ENCODE peak calls at places on chromosome 20, in six cellular contexts. N is left ventricle myocardium inferior, F is glutamatergic neuron, B is neural crest cell, K is fibroblast of mammary gland, W is AG09309. P is an unnamed sample.

GRCh38 chr20:46520976-46521579 is 7.7 kb upstream of the ZNF334 start:
- DNase-seq in N (no peak), F (peak), B (peak), K (peak), W (peak), P (peak)

GRCh38 chr20:38270869-38271608 is 10.5 kb upstream of the KIAA1755 start:
- DNase-seq in N (peak), F (no peak), B (no peak), K (peak), W (peak), P (no peak)

GRCh38 chr20:47950103-47950502 is 164.8 kb upstream of the SULF2 start:
- DNase-seq in N (no peak), F (no peak), B (no peak), K (peak), W (no peak), P (no peak)

GRCh38 chr20:3080939-3081388 is 3.6 kb downstream of the AVP start:
- DNase-seq in N (peak), F (no peak), B (no peak), K (peak), W (no peak), P (no peak)

GRCh38 chr20:14481863-14482262 is 144.5 kb upstream of the FLRT3 start:
- DNase-seq in N (no peak), F (no peak), B (no peak), K (peak), W (peak), P (no peak)

GRCh38 chr20:4805663-4806449 is 84.1 kb downstream of the PRND start:
- DNase-seq in N (no peak), F (no peak), B (no peak), K (no peak), W (no peak), P (no peak)

GRCh38 chr20:53040678-53041674 is 68.8 kb downstream of the TSHZ2 start:
- DNase-seq in N (no peak), F (no peak), B (no peak), K (peak), W (no peak), P (no peak)

GRCh38 chr20:62632575-62632974 is 9.7 kb upstream of the SLCO4A1 start:
- DNase-seq in N (no peak), F (no peak), B (no peak), K (no peak), W (no peak), P (no peak)

GRCh38 chr20:29690274-29690673 is 1567.2 kb upstream of the DEFB115 start:
- DNase-seq in N (no peak), F (no peak), B (no peak), K (no peak), W (no peak), P (no peak)

GRCh38 chr20:24587384-24588046 is 118.1 kb downstream of the SYNDIG1 start:
- DNase-seq in N (no peak), F (peak), B (no peak), K (no peak), W (no peak), P (no peak)

GRCh38 chr20:24701027-24701426 is 231.6 kb downstream of the SYNDIG1 start:
- DNase-seq in N (no peak), F (no peak), B (no peak), K (no peak), W (no peak), P (no peak)

GRCh38 chr20:58040447-58041290 is 187.8 kb downstream of the ANKRD60 start:
- DNase-seq in N (no peak), F (no peak), B (no peak), K (no peak), W (no peak), P (no peak)

GRCh38 chr20:62668441-62669027 is 26.2 kb downstream of the SLCO4A1 start:
- DNase-seq in N (peak), F (peak), B (peak), K (peak), W (peak), P (peak)

GRCh38 chr20:22333885-22334545 is 250.4 kb downstream of the FOXA2 start:
- DNase-seq in N (peak), F (peak), B (peak), K (peak), W (peak), P (peak)

GRCh38 chr20:24657211-24657610 is 187.8 kb downstream of the SYNDIG1 start:
- DNase-seq in N (no peak), F (no peak), B (no peak), K (peak), W (no peak), P (peak)

GRCh38 chr20:25223765-25224720 is 23.8 kb upstream of the PYGB start:
- DNase-seq in N (no peak), F (no peak), B (no peak), K (no peak), W (no peak), P (no peak)

GRCh38 chr20:35588397-35588796 is 27.2 kb upstream of the SPAG4 start:
- DNase-seq in N (no peak), F (no peak), B (no peak), K (no peak), W (no peak), P (no peak)

GRCh38 chr20:54173653-54174451 is at the start of gene CYP24A1:
- DNase-seq in N (no peak), F (peak), B (no peak), K (no peak), W (no peak), P (peak)

DNA sequence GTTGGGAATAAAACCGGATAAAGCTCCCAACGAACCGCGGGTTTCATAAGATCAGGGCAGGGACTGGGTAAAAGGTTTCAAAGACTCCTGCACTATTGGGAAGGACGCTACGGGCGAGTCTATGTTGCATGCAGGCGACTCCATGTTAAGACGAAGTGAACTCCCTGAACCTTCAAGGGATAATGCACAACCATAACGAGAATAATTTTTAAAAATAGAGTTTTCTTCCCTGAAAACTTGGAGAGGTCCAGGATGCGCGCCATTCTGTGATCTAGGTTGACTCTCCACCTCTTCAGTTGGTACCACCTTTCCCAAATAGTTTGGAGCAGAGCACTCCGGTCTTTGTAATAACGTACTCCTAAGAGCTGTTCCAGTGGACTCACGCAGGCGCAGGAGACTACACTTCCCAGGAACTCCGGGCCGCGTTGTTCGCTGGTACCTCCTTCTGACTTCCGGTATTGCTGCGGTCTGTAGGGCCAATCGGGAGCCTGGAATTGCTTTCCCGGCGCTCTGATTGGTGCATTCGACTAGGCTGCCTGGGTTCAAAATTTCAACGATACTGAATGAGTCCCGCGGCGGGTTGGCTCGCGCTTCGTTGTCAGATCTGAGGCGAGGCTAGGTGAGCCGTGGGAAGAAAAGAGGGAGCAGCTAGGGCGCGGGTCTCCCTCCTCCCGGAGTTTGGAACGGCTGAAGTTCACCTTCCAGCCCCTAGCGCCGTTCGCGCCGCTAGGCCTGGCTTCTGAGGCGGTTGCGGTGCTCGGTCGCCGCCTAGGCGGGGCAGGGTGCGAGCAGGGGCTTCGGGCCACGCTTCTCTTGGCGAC is at the start of gene TPX2:
- DNase-seq in N (peak), F (peak), B (peak), K (peak), W (peak), P (peak)
- TF ChIP-seq CTCF in N (peak), F (peak), B (peak), K (peak), W (peak), P (no peak)

GRCh38 chr20:18904624-18905023 is 91.0 kb downstream of the SCP2D1 start:
- DNase-seq in N (no peak), F (no peak), B (no peak), K (no peak), W (no peak), P (no peak)

GRCh38 chr20:18904192-18904591 is 90.6 kb downstream of the SCP2D1 start:
- DNase-seq in N (no peak), F (no peak), B (no peak), K (no peak), W (no peak), P (no peak)

GRCh38 chr20:18907353-18907752 is 93.8 kb downstream of the SCP2D1 start:
- DNase-seq in N (no peak), F (no peak), B (no peak), K (no peak), W (no peak), P (no peak)

GRCh38 chr20:18906046-18906445 is 92.5 kb downstream of the SCP2D1 start:
- DNase-seq in N (no peak), F (no peak), B (no peak), K (no peak), W (no peak), P (no peak)

GRCh38 chr20:18902181-18902725 is 88.7 kb downstream of the SCP2D1 start:
- DNase-seq in N (no peak), F (no peak), B (no peak), K (no peak), W (no peak), P (no peak)
- TF ChIP-seq CTCF in N (no peak), F (no peak), B (no peak), K (no peak), W (no peak), P (no peak)

DNA sequence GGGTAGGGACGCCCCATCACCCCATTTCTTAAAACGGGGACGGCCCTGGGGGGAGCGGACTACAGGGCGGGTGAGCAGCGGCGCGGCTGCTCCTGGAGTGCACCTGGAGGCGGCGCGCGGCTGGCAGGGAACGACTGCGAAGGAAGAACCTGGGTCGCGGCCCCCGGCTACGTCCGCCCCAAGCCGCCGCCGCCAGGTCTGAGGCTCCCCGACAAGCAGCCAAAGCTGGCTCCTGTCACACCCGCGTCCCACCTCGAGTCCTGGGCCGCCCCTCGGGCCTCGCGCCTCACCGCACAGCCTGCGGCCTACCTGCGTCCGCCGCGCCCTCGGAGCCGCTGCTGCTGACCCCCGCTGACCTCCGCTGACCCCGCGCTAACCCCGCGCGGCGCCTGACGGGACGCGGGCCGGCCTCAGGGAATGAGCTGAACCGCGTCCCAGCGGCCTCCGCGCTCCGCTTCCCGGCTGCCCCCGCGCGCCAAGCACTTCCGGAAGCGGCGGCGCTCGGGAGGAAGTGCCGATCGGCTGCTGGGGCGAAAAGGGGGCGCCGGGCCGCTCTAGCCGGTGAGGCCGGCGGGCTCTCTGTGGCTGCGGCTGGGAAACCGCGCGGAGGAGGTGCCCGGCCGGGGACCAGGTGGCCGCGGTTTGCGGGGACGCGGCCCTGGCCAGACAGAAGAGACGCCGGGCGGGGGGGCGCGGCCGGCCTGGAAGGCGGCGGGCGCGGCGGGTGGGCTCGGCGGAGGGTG is at the start of the genes ARFRP1 and ZGPAT:
- DNase-seq in N (peak), F (peak), B (peak), K (peak), W (peak), P (peak)
- TF ChIP-seq CTCF in N (no peak), F (no peak), B (no peak), K (no peak), W (no peak), P (no peak)

GRCh38 chr20:49118307-49118706 is 69.8 kb downstream of the STAU1 start:
- DNase-seq in N (no peak), F (no peak), B (no peak), K (no peak), W (no peak), P (no peak)

GRCh38 chr20:49112596-49113274 is 66.6 kb downstream of the CSE1L start:
- DNase-seq in N (no peak), F (no peak), B (no peak), K (peak), W (no peak), P (no peak)

GRCh38 chr20:49119972-49120371 is 68.2 kb downstream of the STAU1 start:
- DNase-seq in N (no peak), F (no peak), B (no peak), K (no peak), W (no peak), P (no peak)

GRCh38 chr20:49110767-49111694 is 64.9 kb downstream of the CSE1L start:
- DNase-seq in N (no peak), F (no peak), B (no peak), K (no peak), W (no peak), P (no peak)

GRCh38 chr20:49115565-49115964 is 69.5 kb downstream of the CSE1L start:
- DNase-seq in N (no peak), F (no peak), B (no peak), K (peak), W (no peak), P (no peak)
- TF ChIP-seq CTCF in N (no peak), F (no peak), B (no peak), K (peak), W (peak), P (no peak)